ENCODE peak calls at places on chromosomes 1 and 21, in four cellular contexts. K is kidney epithelial cell, Q is lower leg skin, G is amniotic stem cell. F is an unnamed sample.
A peak's percentile ranks its signal among the peaks of the same experiment; 100 is the strongest.

GRCh38 chr1:47523812-47524170 is 85.9 kb downstream of the FOXD2 start:
- DNase-seq in K (no peak), Q (no peak), G (no peak), F (no peak)

GRCh38 chr1:150268342-150268705 is 492 bp downstream of the APH1A start:
- DNase-seq in K (no peak), Q (peak; percentile 88), G (no peak), F (peak; percentile 64)

GRCh38 chr1:183733610-183734219 is 71.2 kb upstream of the RGL1 start:
- DNase-seq in K (no peak), Q (no peak), G (no peak), F (no peak)

GRCh38 chr1:178311164-178311563 is 185.6 kb downstream of the CLEC20A start:
- DNase-seq in K (no peak), Q (no peak), G (no peak), F (no peak)

GRCh38 chr1:231487019-231487418 is 41.5 kb upstream of the TSNAX start:
- DNase-seq in K (no peak), Q (no peak), G (no peak), F (no peak)

GRCh38 chr1:157240495-157241184 is 102.4 kb upstream of the ETV3 start:
- DNase-seq in K (peak; percentile 32), Q (no peak), G (no peak), F (peak; percentile 84)

GRCh38 chr1:22831729-22832413 is 121.2 kb downstream of the EPHB2 start:
- DNase-seq in K (peak; percentile 95), Q (no peak), G (peak; percentile 35), F (peak; percentile 62)

GRCh38 chr1:171742577-171742922 is 685 bp upstream of the VAMP4 start:
- DNase-seq in K (no peak), Q (no peak), G (peak; percentile 56), F (no peak)

GRCh38 chr1:81967957-81968356 is 167.2 kb downstream of the ADGRL2 start:
- DNase-seq in K (no peak), Q (no peak), G (no peak), F (no peak)

GRCh38 chr1:247576514-247576913 is 11.6 kb upstream of the OR2G2 start:
- DNase-seq in K (no peak), Q (no peak), G (no peak), F (no peak)

GRCh38 chr1:172970186-172970585 is 80.6 kb downstream of the TNFSF18 start:
- DNase-seq in K (no peak), Q (no peak), G (no peak), F (no peak)

GRCh38 chr21:38486221-38486620 is 12.1 kb downstream of the ERG start:
- DNase-seq in K (peak; percentile 71), Q (no peak), G (peak; percentile 26), F (no peak)

GRCh38 chr1:110513511-110513910 is 5.5 kb downstream of the KCNA10 start:
- DNase-seq in K (no peak), Q (no peak), G (no peak), F (no peak)

GRCh38 chr1:197692965-197693364 is 82.3 kb downstream of the DENND1B start:
- DNase-seq in K (no peak), Q (no peak), G (no peak), F (no peak)

GRCh38 chr1:84377480-84378095 is 20.7 kb upstream of the DNASE2B start:
- DNase-seq in K (peak; percentile 38), Q (no peak), G (peak; percentile 49), F (no peak)

GRCh38 chr21:45363921-45364463 is 41.0 kb upstream of the COL18A1 start:
- DNase-seq in K (peak; percentile 96), Q (peak; percentile 95), G (peak; percentile 95), F (peak; percentile 59)

GRCh38 chr1:157574836-157575235 is 22.5 kb upstream of the FCRL5 start:
- DNase-seq in K (no peak), Q (no peak), G (no peak), F (no peak)